ENCODE peak calls at places on chromosomes 16 and 17, in four cellular contexts. T, F, H and V are unnamed samples.

GRCh38 chr16:85573696-85574641 is 39.2 kb upstream of the GSE1 start:
- DNase-seq in F (peak; percentile 78), T (no peak), H (no peak), V (no peak)

GRCh38 chr17:50916026-50916707 is 50.0 kb upstream of the TOB1 start:
- DNase-seq in F (peak; percentile 32), T (no peak), H (no peak), V (no peak)

GRCh38 chr17:35541434-35541833 is 4.0 kb upstream of the SLFN12L start:
- DNase-seq in H (no peak), T (no peak), F (no peak), V (no peak)

GRCh38 chr17:44198721-44199552 is 747 bp downstream of the ATXN7L3 start:
- DNase-seq in T (peak; percentile 70), F (peak; percentile 92), H (no peak), V (no peak)

GRCh38 chr17:15348030-15348429 is 6.6 kb upstream of the TEKT3 start:
- DNase-seq in F (no peak), H (no peak), T (peak; percentile 67), V (no peak)

GRCh38 chr17:17810374-17811248 is 26.2 kb downstream of the SREBF1 start:
- DNase-seq in T (peak; percentile 57), F (no peak), H (no peak), V (peak; percentile 84)

GRCh38 chr17:64492481-64493109 is 4.3 kb downstream of the POLG2 start:
- DNase-seq in F (peak; percentile 36), T (peak; percentile 48), H (no peak), V (no peak)

GRCh38 chr16:56822966-56823739 is 41.9 kb upstream of the SLC12A3 start:
- DNase-seq in T (no peak), F (no peak), H (no peak), V (no peak)

GRCh38 chr16:85316321-85316919 is 204.1 kb upstream of the CIBAR2 start:
- DNase-seq in H (peak; percentile 80), F (peak; percentile 97), T (peak; percentile 76), V (no peak)

GRCh38 chr16:87133112-87133850 is 183.9 kb downstream of the C16orf95 start:
- DNase-seq in T (no peak), F (no peak), H (no peak), V (no peak)

DNA sequence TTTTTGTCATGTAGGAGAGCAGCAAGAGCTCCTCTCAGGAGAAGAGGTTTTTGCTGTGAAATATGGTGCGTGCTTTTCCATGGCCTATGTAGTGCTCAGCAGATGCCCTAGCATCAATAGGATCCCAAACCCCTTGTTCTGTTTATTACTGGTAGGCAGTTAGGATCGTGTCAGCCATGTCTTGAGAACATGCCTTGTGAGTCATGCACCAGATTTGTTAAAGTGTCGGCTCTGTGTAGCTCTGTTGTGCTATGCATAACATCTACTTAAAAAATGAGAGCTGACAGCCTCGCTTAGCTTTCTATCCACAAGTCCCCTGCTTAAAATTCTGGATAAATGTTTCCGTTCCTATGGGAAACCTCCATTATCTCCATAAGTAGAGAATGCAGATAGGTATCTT is 4.4 kb upstream of the EIF4A3 start:
- DNase-seq in T (no peak), H (no peak), F (no peak), V (no peak)
- TF ChIP-seq RNF2 in T (no peak), H (no peak), F (no peak), V (no peak)

DNA sequence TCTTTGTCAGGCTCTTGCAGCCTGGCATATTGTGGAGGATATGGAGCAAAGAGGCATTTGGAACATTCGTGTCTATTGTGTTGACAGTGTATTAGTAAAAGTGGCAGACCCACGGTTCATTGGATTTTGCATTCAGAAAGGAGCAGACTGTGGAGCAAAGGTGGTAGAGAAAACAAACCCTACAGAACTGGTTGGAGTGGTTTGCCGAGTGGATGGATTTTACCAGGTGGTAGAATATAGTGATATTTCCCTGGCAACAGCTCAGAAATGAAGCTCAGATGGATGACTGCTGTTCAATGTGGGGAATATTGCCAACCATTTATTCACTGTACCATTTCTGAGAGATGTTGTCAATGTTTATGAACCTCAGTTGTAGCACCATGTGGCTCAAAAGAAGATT is 44.5 kb downstream of the EFCAB13 start:
- DNase-seq in F (no peak), H (no peak), T (no peak), V (no peak)
- TF ChIP-seq RNF2 in F (no peak), H (no peak), T (no peak), V (no peak)

GRCh38 chr16:27723711-27724490 is 174.0 kb downstream of the KATNIP start:
- DNase-seq in T (no peak), F (no peak), H (no peak), V (no peak)
- TF ChIP-seq RNF2 in T (no peak), F (no peak), H (no peak), V (no peak)

GRCh38 chr17:1727258-1727789 is 2.8 kb downstream of the WDR81 start:
- DNase-seq in H (no peak), F (no peak), T (no peak), V (no peak)
- TF ChIP-seq RNF2 in H (no peak), F (no peak), T (no peak), V (no peak)

GRCh38 chr16:1424028-1424427 is 3.5 kb upstream of the UQCC4 start:
- DNase-seq in F (no peak), H (no peak), T (no peak), V (no peak)
- TF ChIP-seq RNF2 in F (no peak), H (no peak), T (no peak), V (no peak)

DNA sequence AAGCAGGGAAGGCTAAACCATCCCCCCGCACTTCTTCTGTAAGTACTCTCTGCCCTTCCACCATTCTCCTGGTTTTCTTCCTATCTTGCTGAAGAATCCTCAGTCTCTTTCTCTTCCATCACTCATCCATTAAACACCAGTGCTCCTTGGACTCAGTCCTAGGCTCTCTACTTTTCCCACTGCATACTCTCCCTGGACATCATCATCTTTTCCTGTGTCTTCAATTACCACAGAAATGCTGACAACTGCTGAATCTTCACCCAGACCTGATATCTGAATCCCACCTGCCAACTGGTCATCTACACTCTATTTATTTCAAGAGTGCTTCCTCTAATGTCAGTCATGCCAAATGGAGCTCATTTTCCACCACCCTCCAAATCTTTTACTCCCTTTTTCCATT is 53.8 kb upstream of the ARL6IP1 start:
- DNase-seq in H (no peak), T (no peak), F (no peak), V (no peak)
- TF ChIP-seq RNF2 in H (no peak), T (no peak), F (no peak), V (no peak)

GRCh38 chr16:17365591-17366298 is 105.0 kb downstream of the XYLT1 start:
- DNase-seq in T (no peak), H (no peak), F (no peak), V (no peak)
- TF ChIP-seq RNF2 in T (no peak), H (no peak), F (no peak), V (no peak)

GRCh38 chr17:10186771-10187425 is 11.5 kb downstream of the GAS7 start:
- DNase-seq in H (no peak), T (no peak), F (no peak), V (no peak)
- TF ChIP-seq RNF2 in H (no peak), T (no peak), F (no peak), V (no peak)